ENCODE peak calls at places on chromosomes 5 and 9, in ten cellular contexts. One of them, this sample, is unnamed.

GRCh38 chr5:178590141-178590923 is at the start of gene COL23A1:
- DNase-seq in GM03348: peak
- DNase-seq in nucleus accumbens: no peak
- DNase-seq in cardiac fibroblast: peak
- DNase-seq in stimulated activated CD8-positive, alpha-beta memory T cell treated with anti-CD3 and anti-CD28 coated beads, Interleukin-4, amount 100 ng/mL, for 1 hour: peak
- DNase-seq in NCI-H510A treated with DMSO at 0.1 percent for 48 hours: no peak
- DNase-seq in GF-D8: no peak
- DNase-seq in NCI-H82: peak
- DNase-seq in activated effector memory CD4-positive, alpha-beta T cell treated with anti-CD3 and anti-CD28 coated beads, Interleukin-2, amount 50 U/mL, for 16 hours: peak
- DNase-seq in neural crest cell: peak
- DNase-seq in this sample: peak

GRCh38 chr9:137189297-137190295 is 1.1 kb downstream of the SSNA1 start:
- DNase-seq in stimulated activated CD8-positive, alpha-beta memory T cell treated with anti-CD3 and anti-CD28 coated beads, Interleukin-4, amount 100 ng/mL, for 1 hour: no peak
- DNase-seq in neural crest cell: no peak
- DNase-seq in NCI-H82: no peak
- DNase-seq in activated effector memory CD4-positive, alpha-beta T cell treated with anti-CD3 and anti-CD28 coated beads, Interleukin-2, amount 50 U/mL, for 16 hours: no peak
- DNase-seq in cardiac fibroblast: no peak
- DNase-seq in GM03348: no peak
- DNase-seq in GF-D8: no peak
- DNase-seq in nucleus accumbens: no peak
- DNase-seq in NCI-H510A treated with DMSO at 0.1 percent for 48 hours: no peak
- DNase-seq in this sample: no peak

GRCh38 chr5:58064799-58065198 is 395.1 kb downstream of the PLK2 start:
- DNase-seq in NCI-H510A treated with DMSO at 0.1 percent for 48 hours: no peak
- DNase-seq in NCI-H82: peak
- DNase-seq in cardiac fibroblast: no peak
- DNase-seq in activated effector memory CD4-positive, alpha-beta T cell treated with anti-CD3 and anti-CD28 coated beads, Interleukin-2, amount 50 U/mL, for 16 hours: no peak
- DNase-seq in GF-D8: no peak
- DNase-seq in GM03348: peak
- DNase-seq in nucleus accumbens: no peak
- DNase-seq in neural crest cell: no peak
- DNase-seq in stimulated activated CD8-positive, alpha-beta memory T cell treated with anti-CD3 and anti-CD28 coated beads, Interleukin-4, amount 100 ng/mL, for 1 hour: no peak
- DNase-seq in this sample: peak

GRCh38 chr5:28880936-28881335 is 1842.5 kb upstream of the CDH9 start:
- DNase-seq in NCI-H82: no peak
- DNase-seq in cardiac fibroblast: no peak
- DNase-seq in activated effector memory CD4-positive, alpha-beta T cell treated with anti-CD3 and anti-CD28 coated beads, Interleukin-2, amount 50 U/mL, for 16 hours: no peak
- DNase-seq in neural crest cell: no peak
- DNase-seq in nucleus accumbens: no peak
- DNase-seq in GM03348: no peak
- DNase-seq in NCI-H510A treated with DMSO at 0.1 percent for 48 hours: no peak
- DNase-seq in GF-D8: no peak
- DNase-seq in stimulated activated CD8-positive, alpha-beta memory T cell treated with anti-CD3 and anti-CD28 coated beads, Interleukin-4, amount 100 ng/mL, for 1 hour: no peak
- DNase-seq in this sample: no peak

GRCh38 chr5:146051678-146052077 is 53.7 kb downstream of the PLAC8L1 start:
- DNase-seq in stimulated activated CD8-positive, alpha-beta memory T cell treated with anti-CD3 and anti-CD28 coated beads, Interleukin-4, amount 100 ng/mL, for 1 hour: no peak
- DNase-seq in activated effector memory CD4-positive, alpha-beta T cell treated with anti-CD3 and anti-CD28 coated beads, Interleukin-2, amount 50 U/mL, for 16 hours: no peak
- DNase-seq in NCI-H510A treated with DMSO at 0.1 percent for 48 hours: no peak
- DNase-seq in GF-D8: no peak
- DNase-seq in nucleus accumbens: no peak
- DNase-seq in cardiac fibroblast: peak
- DNase-seq in NCI-H82: no peak
- DNase-seq in neural crest cell: no peak
- DNase-seq in GM03348: peak
- DNase-seq in this sample: no peak

GRCh38 chr5:172834570-172835245 is 657 bp downstream of the ERGIC1 start:
- DNase-seq in nucleus accumbens: no peak
- DNase-seq in activated effector memory CD4-positive, alpha-beta T cell treated with anti-CD3 and anti-CD28 coated beads, Interleukin-2, amount 50 U/mL, for 16 hours: no peak
- DNase-seq in GM03348: peak
- DNase-seq in stimulated activated CD8-positive, alpha-beta memory T cell treated with anti-CD3 and anti-CD28 coated beads, Interleukin-4, amount 100 ng/mL, for 1 hour: no peak
- DNase-seq in NCI-H82: peak
- DNase-seq in GF-D8: no peak
- DNase-seq in neural crest cell: peak
- DNase-seq in cardiac fibroblast: peak
- DNase-seq in NCI-H510A treated with DMSO at 0.1 percent for 48 hours: peak
- DNase-seq in this sample: peak

GRCh38 chr5:78755822-78756429 is 107.4 kb upstream of the LHFPL2 start:
- DNase-seq in neural crest cell: no peak
- DNase-seq in GF-D8: no peak
- DNase-seq in nucleus accumbens: no peak
- DNase-seq in NCI-H82: peak
- DNase-seq in GM03348: peak
- DNase-seq in stimulated activated CD8-positive, alpha-beta memory T cell treated with anti-CD3 and anti-CD28 coated beads, Interleukin-4, amount 100 ng/mL, for 1 hour: no peak
- DNase-seq in NCI-H510A treated with DMSO at 0.1 percent for 48 hours: no peak
- DNase-seq in cardiac fibroblast: no peak
- DNase-seq in activated effector memory CD4-positive, alpha-beta T cell treated with anti-CD3 and anti-CD28 coated beads, Interleukin-2, amount 50 U/mL, for 16 hours: no peak
- DNase-seq in this sample: no peak

GRCh38 chr5:80406980-80407734 is 707 bp upstream of the ZFYVE16 start:
- DNase-seq in NCI-H510A treated with DMSO at 0.1 percent for 48 hours: no peak
- DNase-seq in activated effector memory CD4-positive, alpha-beta T cell treated with anti-CD3 and anti-CD28 coated beads, Interleukin-2, amount 50 U/mL, for 16 hours: no peak
- DNase-seq in cardiac fibroblast: peak
- DNase-seq in GF-D8: peak
- DNase-seq in NCI-H82: no peak
- DNase-seq in nucleus accumbens: no peak
- DNase-seq in GM03348: no peak
- DNase-seq in stimulated activated CD8-positive, alpha-beta memory T cell treated with anti-CD3 and anti-CD28 coated beads, Interleukin-4, amount 100 ng/mL, for 1 hour: no peak
- DNase-seq in neural crest cell: no peak
- DNase-seq in this sample: peak

GRCh38 chr5:34545164-34545563 is 111.0 kb upstream of the RAI14 start:
- DNase-seq in cardiac fibroblast: no peak
- DNase-seq in GF-D8: no peak
- DNase-seq in NCI-H82: no peak
- DNase-seq in activated effector memory CD4-positive, alpha-beta T cell treated with anti-CD3 and anti-CD28 coated beads, Interleukin-2, amount 50 U/mL, for 16 hours: no peak
- DNase-seq in stimulated activated CD8-positive, alpha-beta memory T cell treated with anti-CD3 and anti-CD28 coated beads, Interleukin-4, amount 100 ng/mL, for 1 hour: no peak
- DNase-seq in NCI-H510A treated with DMSO at 0.1 percent for 48 hours: no peak
- DNase-seq in GM03348: no peak
- DNase-seq in nucleus accumbens: no peak
- DNase-seq in neural crest cell: no peak
- DNase-seq in this sample: peak

GRCh38 chr5:97111612-97112011 is 30.8 kb downstream of the LIX1 start:
- DNase-seq in nucleus accumbens: no peak
- DNase-seq in activated effector memory CD4-positive, alpha-beta T cell treated with anti-CD3 and anti-CD28 coated beads, Interleukin-2, amount 50 U/mL, for 16 hours: no peak
- DNase-seq in stimulated activated CD8-positive, alpha-beta memory T cell treated with anti-CD3 and anti-CD28 coated beads, Interleukin-4, amount 100 ng/mL, for 1 hour: no peak
- DNase-seq in neural crest cell: no peak
- DNase-seq in NCI-H82: no peak
- DNase-seq in GM03348: no peak
- DNase-seq in NCI-H510A treated with DMSO at 0.1 percent for 48 hours: no peak
- DNase-seq in GF-D8: no peak
- DNase-seq in cardiac fibroblast: no peak
- DNase-seq in this sample: no peak